ENCODE peak calls at places on chromosomes 3 and 15, in eight cellular contexts. R, O, B, P, V, H, E and M are unnamed samples.

GRCh38 chr3:179149239-179149887 is 1.2 kb downstream of the PIK3CA start:
- DNase-seq in R (no peak), O (no peak), B (no peak), P (no peak), V (peak; percentile 32), H (peak; percentile 21), E (no peak), M (no peak)

GRCh38 chr3:132378048-132378762 is 39.1 kb upstream of the DNAJC13 start:
- DNase-seq in R (no peak), O (no peak), B (no peak), P (no peak), V (no peak), H (no peak), E (no peak), M (no peak)

GRCh38 chr3:162770556-162770955 is 1273.9 kb downstream of the OTOL1 start:
- DNase-seq in R (no peak), O (no peak), B (no peak), P (no peak), V (no peak), H (no peak), E (no peak), M (no peak)

GRCh38 chr3:197558000-197558399 is 2.2 kb upstream of the BDH1 start:
- DNase-seq in R (no peak), O (no peak), B (no peak), P (no peak), V (no peak), H (no peak), E (no peak), M (no peak)

GRCh38 chr15:82649226-82649999 is 2.2 kb upstream of the CPEB1 start:
- DNase-seq in R (no peak), O (no peak), B (no peak), P (no peak), V (no peak), H (no peak), E (no peak), M (no peak)

GRCh38 chr15:38828031-38828532 is 263.5 kb upstream of the RASGRP1 start:
- DNase-seq in R (no peak), O (no peak), B (no peak), P (no peak), V (no peak), H (no peak), E (no peak), M (no peak)

GRCh38 chr15:25435474-25436243 is 3.2 kb downstream of the UBE3A start:
- DNase-seq in R (no peak), O (no peak), B (no peak), P (no peak), V (no peak), H (no peak), E (no peak), M (no peak)

GRCh38 chr3:121690777-121691405 is 30.2 kb upstream of the HCLS1 start:
- DNase-seq in R (no peak), O (no peak), B (no peak), P (no peak), V (no peak), H (no peak), E (no peak), M (no peak)

GRCh38 chr3:196268270-196269163 is 19.0 kb downstream of the PCYT1A start:
- DNase-seq in R (no peak), O (peak; percentile 72), B (no peak), P (no peak), V (no peak), H (no peak), E (no peak), M (no peak)

GRCh38 chr3:50264389-50264963 is 4.5 kb upstream of the SEMA3B start:
- DNase-seq in R (peak; percentile 65), O (peak; percentile 92), B (peak; percentile 76), P (peak; percentile 83), V (peak; percentile 60), H (peak; percentile 96), E (peak; percentile 82), M (peak; percentile 83)

GRCh38 chr3:54488297-54488696 is 365.9 kb downstream of the CACNA2D3 start:
- DNase-seq in R (no peak), O (no peak), B (no peak), P (no peak), V (no peak), H (no peak), E (no peak), M (no peak)

GRCh38 chr3:105762749-105763673 is 105.8 kb downstream of the CBLB start:
- DNase-seq in R (no peak), O (no peak), B (no peak), P (no peak), V (no peak), H (no peak), E (no peak), M (no peak)

GRCh38 chr3:155196131-155197075 is 97.1 kb downstream of the STRIT1 start:
- DNase-seq in R (no peak), O (no peak), B (no peak), P (no peak), V (no peak), H (no peak), E (no peak), M (no peak)

GRCh38 chr3:52793702-52794611 is 639 bp upstream of the ITIH3 start:
- DNase-seq in R (no peak), O (no peak), B (no peak), P (no peak), V (no peak), H (no peak), E (peak; percentile 44), M (no peak)

GRCh38 chr15:29106551-29107290 is 162.9 kb downstream of the NSMCE3 start:
- DNase-seq in R (no peak), O (no peak), B (no peak), P (no peak), V (no peak), H (no peak), E (peak; percentile 47), M (no peak)

GRCh38 chr3:159892171-159892791 is 96.4 kb upstream of the IL12A start:
- DNase-seq in R (no peak), O (no peak), B (no peak), P (no peak), V (no peak), H (no peak), E (no peak), M (no peak)

GRCh38 chr3:53238051-53238850 is 17.6 kb downstream of the TKT start:
- DNase-seq in R (peak; percentile 61), O (peak; percentile 89), B (peak; percentile 60), P (no peak), V (peak; percentile 72), H (no peak), E (no peak), M (no peak)

GRCh38 chr3:43522702-43523362 is 99.0 kb downstream of the ANO10 start:
- DNase-seq in R (no peak), O (no peak), B (no peak), P (no peak), V (no peak), H (no peak), E (no peak), M (no peak)

GRCh38 chr15:79969175-79969574 is 1.8 kb downstream of the BCL2A1 start:
- DNase-seq in R (no peak), O (no peak), B (no peak), P (no peak), V (no peak), H (no peak), E (no peak), M (no peak)

GRCh38 chr3:119403201-119403600 is 60.2 kb downstream of the TMEM39A start:
- DNase-seq in R (no peak), O (no peak), B (no peak), P (no peak), V (no peak), H (no peak), E (no peak), M (no peak)

GRCh38 chr3:171044828-171045793 is 18.6 kb upstream of the SLC2A2 start:
- DNase-seq in R (no peak), O (no peak), B (no peak), P (no peak), V (no peak), H (no peak), E (no peak), M (no peak)

GRCh38 chr3:58054652-58055051 is 46.4 kb downstream of the FLNB start:
- DNase-seq in R (no peak), O (peak; percentile 82), B (no peak), P (no peak), V (no peak), H (no peak), E (no peak), M (no peak)
- H3K4me1 ChIP-seq in R (no peaks in the 10 kb centered on the region), O (peaks cover 96% of the 10 kb centered on the region), B (peaks cover 52% of the 10 kb centered on the region), P (peaks cover 28% of the 10 kb centered on the region), V (peaks cover 11% of the 10 kb centered on the region), H (peaks cover 3% of the 10 kb centered on the region), E (peaks cover 40% of the 10 kb centered on the region), M (peaks cover 11% of the 10 kb centered on the region)

DNA sequence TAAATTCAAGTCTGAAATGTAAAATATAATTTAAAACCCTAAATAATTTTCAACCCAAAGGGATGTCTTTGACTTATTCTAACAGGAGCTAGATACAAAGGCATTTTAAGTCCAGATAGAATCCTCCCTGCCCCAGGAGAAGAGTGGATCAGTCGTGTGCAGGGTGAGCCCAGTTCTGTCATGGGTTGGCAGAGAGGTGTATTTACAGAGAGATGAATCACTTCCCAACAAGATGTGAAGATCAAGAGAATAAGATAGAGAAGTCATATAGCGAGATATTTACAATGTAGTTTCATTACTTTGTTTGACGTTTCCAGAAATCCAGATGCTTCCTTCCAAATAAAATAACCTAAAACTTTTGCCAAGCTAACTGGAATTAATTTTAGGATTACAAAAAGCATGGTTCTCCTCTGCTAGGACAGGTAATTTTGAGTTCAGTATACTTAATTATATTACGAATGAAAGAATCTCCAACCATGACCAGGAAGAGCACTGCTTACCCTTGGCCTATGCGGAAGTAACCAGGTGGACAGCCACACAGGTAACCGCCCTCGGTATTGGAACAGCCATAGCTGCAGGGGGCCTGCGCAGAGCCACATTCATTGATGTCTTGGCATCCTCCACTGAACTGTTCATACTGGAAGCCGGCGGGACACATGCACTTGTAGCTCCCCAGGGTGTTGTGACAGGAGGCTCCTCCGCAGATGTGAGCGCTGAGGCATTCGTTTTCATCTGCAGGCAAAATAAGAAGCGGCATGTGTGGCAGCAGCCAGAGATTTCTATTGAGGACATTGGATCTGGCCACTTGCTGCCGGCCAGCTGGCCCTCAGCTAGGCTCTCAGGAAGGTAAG is 84.0 kb downstream of the DUT start:
- DNase-seq in R (no peak), O (no peak), B (no peak), P (no peak), V (no peak), H (no peak), E (no peak), M (no peak)
- H3K36me3 ChIP-seq in R (no peaks in the 10 kb centered on the region), O (peaks cover 93% of the 10 kb centered on the region), B (no peaks in the 10 kb centered on the region), P (peaks cover 89% of the 10 kb centered on the region), V (no peaks in the 10 kb centered on the region), H (peaks cover 45% of the 10 kb centered on the region), E (no peaks in the 10 kb centered on the region), M (no peaks in the 10 kb centered on the region)

GRCh38 chr3:144775581-144775980 is 804.0 kb downstream of the DIPK2A start:
- DNase-seq in R (no peak), O (no peak), B (no peak), P (no peak), V (no peak), H (no peak), E (no peak), M (no peak)
- H3K4me1 ChIP-seq in R (no peaks in the 10 kb centered on the region), O (no peaks in the 10 kb centered on the region), B (no peaks in the 10 kb centered on the region), P (no peaks in the 10 kb centered on the region), V (no peaks in the 10 kb centered on the region), H (peaks cover 6% of the 10 kb centered on the region), E (no peaks in the 10 kb centered on the region), M (no peaks in the 10 kb centered on the region)

DNA sequence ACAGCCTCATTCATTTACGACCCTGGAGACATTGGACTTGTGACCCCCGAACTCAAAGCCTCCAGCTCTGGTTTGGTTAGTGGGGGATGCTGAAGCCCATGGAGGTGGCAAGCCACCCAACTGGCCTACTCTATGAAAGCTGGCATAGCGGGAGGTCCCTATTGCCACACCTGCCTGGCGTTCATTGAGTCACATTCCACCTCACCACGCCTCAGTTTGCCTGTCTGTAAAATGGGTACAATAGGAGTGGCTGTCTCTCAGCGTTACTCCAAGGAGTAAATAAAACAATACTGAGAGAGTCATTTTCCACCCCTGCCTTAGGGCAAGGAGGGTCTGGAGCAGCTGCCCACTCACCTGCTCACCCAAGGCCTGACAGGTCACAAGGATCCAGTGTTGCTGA is 60.2 kb downstream of the NUP210 start:
- DNase-seq in R (no peak), O (no peak), B (no peak), P (no peak), V (no peak), H (no peak), E (no peak), M (no peak)
- H3K36me3 ChIP-seq in R (no peaks in the 10 kb centered on the region), O (no peaks in the 10 kb centered on the region), B (peaks cover 20% of the 10 kb centered on the region), P (peaks cover 5% of the 10 kb centered on the region), V (no peaks in the 10 kb centered on the region), H (peaks cover 96% of the 10 kb centered on the region), E (no peaks in the 10 kb centered on the region), M (peaks cover 99% of the 10 kb centered on the region)